ENCODE peak calls at places on chromosome 9, in eight cellular contexts. Q is AG04450; F is HCT116; M is tibial nerve; B is cardiac muscle cell; G is fibroblast of lung; Z is CD8-positive, alpha-beta memory T cell; Y is PC-3. P is an unnamed sample.

GRCh38 chr9:5442400-5443011 is 4.8 kb upstream of the PLGRKT start:
- DNase-seq in Q (no peak), F (no peak), M (no peak), B (peak; percentile 50), G (peak; percentile 50), Z (no peak), Y (peak; percentile 67), P (peak; percentile 58)

GRCh38 chr9:95197692-95198271 is 119.7 kb downstream of the FANCC start:
- DNase-seq in Q (no peak), F (no peak), M (no peak), B (no peak), G (peak; percentile 87), Z (no peak), Y (no peak), P (no peak)

GRCh38 chr9:130023147-130023787 is 19.7 kb downstream of the FNBP1 start:
- DNase-seq in Q (no peak), F (no peak), M (no peak), B (no peak), G (no peak), Z (no peak), Y (peak; percentile 85), P (no peak)

GRCh38 chr9:82961504-82962125 is 101.3 kb downstream of the RASEF start:
- DNase-seq in Q (peak; percentile 41), F (peak; percentile 61), M (peak; percentile 48), B (peak; percentile 92), G (peak; percentile 60), Z (no peak), Y (peak; percentile 83), P (peak; percentile 52)

GRCh38 chr9:74025402-74025894 is 471.7 kb upstream of the RORB start:
- DNase-seq in Q (no peak), F (no peak), M (no peak), B (no peak), G (peak; percentile 96), Z (no peak), Y (peak; percentile 27), P (no peak)

GRCh38 chr9:108180511-108180910 is 675.3 kb downstream of the ACTL7B start:
- DNase-seq in Q (no peak), F (no peak), M (peak; percentile 26), B (no peak), G (no peak), Z (no peak), Y (no peak), P (no peak)

GRCh38 chr9:106755727-106756126 is 107.2 kb upstream of the ZNF462 start:
- DNase-seq in Q (no peak), F (no peak), M (no peak), B (peak; percentile 23), G (no peak), Z (no peak), Y (no peak), P (no peak)

GRCh38 chr9:120563044-120563443 is 16.9 kb downstream of the CDK5RAP2 start:
- DNase-seq in Q (no peak), F (no peak), M (no peak), B (no peak), G (no peak), Z (no peak), Y (no peak), P (no peak)

GRCh38 chr9:107422189-107422802 is 67.3 kb downstream of the KLF4 start:
- DNase-seq in Q (no peak), F (peak; percentile 78), M (peak; percentile 44), B (peak; percentile 90), G (peak; percentile 45), Z (no peak), Y (peak; percentile 75), P (no peak)

GRCh38 chr9:91771027-91771426 is 179.0 kb downstream of the ROR2 start:
- DNase-seq in Q (peak; percentile 92), F (no peak), M (no peak), B (peak; percentile 56), G (peak; percentile 94), Z (no peak), Y (peak; percentile 6), P (no peak)

GRCh38 chr9:3746296-3747275 is 220.8 kb upstream of the RFX3 start:
- DNase-seq in Q (peak; percentile 41), F (peak; percentile 74), M (no peak), B (no peak), G (peak; percentile 94), Z (no peak), Y (peak; percentile 91), P (no peak)

GRCh38 chr9:137776306-137776995 is 101.1 kb upstream of the CACNA1B start:
- DNase-seq in Q (no peak), F (no peak), M (no peak), B (no peak), G (no peak), Z (no peak), Y (no peak), P (no peak)

GRCh38 chr9:38032266-38032830 is 36.7 kb downstream of the SHB start:
- DNase-seq in Q (no peak), F (no peak), M (no peak), B (no peak), G (no peak), Z (no peak), Y (peak; percentile 79), P (no peak)

GRCh38 chr9:38029923-38030638 is 38.9 kb downstream of the SHB start:
- DNase-seq in Q (no peak), F (no peak), M (no peak), B (no peak), G (no peak), Z (no peak), Y (no peak), P (no peak)

GRCh38 chr9:38027714-38028113 is 41.3 kb downstream of the SHB start:
- DNase-seq in Q (no peak), F (no peak), M (no peak), B (no peak), G (no peak), Z (no peak), Y (no peak), P (no peak)

GRCh38 chr9:38031594-38031993 is 37.4 kb downstream of the SHB start:
- DNase-seq in Q (no peak), F (no peak), M (no peak), B (no peak), G (no peak), Z (no peak), Y (peak; percentile 40), P (no peak)

GRCh38 chr9:38030658-38031057 is 38.4 kb downstream of the SHB start:
- DNase-seq in Q (no peak), F (no peak), M (no peak), B (no peak), G (no peak), Z (no peak), Y (no peak), P (no peak)
- H3K27ac ChIP-seq in Q (no peak overlapping the region), F (no peak overlapping the region), M (no peak overlapping the region), B (no peak overlapping the region), G (no peak overlapping the region), Z (no peak overlapping the region), Y (no peak overlapping the region), P (no peak overlapping the region)

GRCh38 chr9:61665330-61665751 is 475.5 kb downstream of the SPATA31A7 start:
- DNase-seq in Q (no peak), F (no peak), M (no peak), B (no peak), G (no peak), Z (no peak), Y (no peak), P (no peak)

GRCh38 chr9:61667559-61668121 is 477.8 kb downstream of the SPATA31A7 start:
- DNase-seq in Q (no peak), F (no peak), M (no peak), B (no peak), G (no peak), Z (no peak), Y (no peak), P (no peak)

GRCh38 chr9:61666310-61666709 is 476.5 kb downstream of the SPATA31A7 start:
- DNase-seq in Q (no peak), F (no peak), M (no peak), B (no peak), G (no peak), Z (no peak), Y (no peak), P (no peak)

GRCh38 chr9:61665829-61666228 is 476.0 kb downstream of the SPATA31A7 start:
- DNase-seq in Q (no peak), F (no peak), M (no peak), B (no peak), G (no peak), Z (no peak), Y (no peak), P (no peak)

DNA sequence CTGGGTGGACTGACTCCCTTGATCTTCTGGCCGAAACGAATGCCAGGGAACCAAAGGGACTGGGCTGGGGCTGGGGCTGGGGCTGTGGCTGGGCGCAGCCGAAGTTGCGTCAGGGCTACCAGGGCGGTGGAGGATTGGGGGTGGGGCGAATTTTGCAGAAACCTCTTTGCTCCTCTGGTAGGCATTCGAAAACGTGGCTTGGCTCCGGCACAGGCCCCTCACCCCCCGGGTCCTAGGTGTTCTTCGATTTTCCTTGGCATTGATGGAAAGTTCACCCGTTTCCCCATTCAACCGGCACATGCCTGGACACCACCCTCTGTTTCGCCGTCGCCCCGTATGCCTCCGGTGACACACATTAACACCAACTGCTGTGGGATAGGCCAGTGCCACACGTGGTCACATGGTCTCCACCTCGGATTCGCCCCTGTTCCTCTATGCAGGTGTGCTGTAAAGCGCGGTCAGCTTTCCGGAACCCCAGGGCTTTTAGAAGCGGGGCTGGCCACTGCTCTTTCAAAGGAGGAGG is 477.1 kb downstream of the SPATA31A7 start:
- DNase-seq in Q (no peak), F (no peak), M (no peak), B (no peak), G (no peak), Z (no peak), Y (no peak), P (no peak)
- H3K9me3 ChIP-seq in Q (peaks cover 72% of the 10 kb centered on the region), F (no peaks in the 10 kb centered on the region), M (no peaks in the 10 kb centered on the region), B (no peaks in the 10 kb centered on the region), G (no peaks in the 10 kb centered on the region), Z (no peaks in the 10 kb centered on the region), Y (no peaks in the 10 kb centered on the region), P (no peaks in the 10 kb centered on the region)

GRCh38 chr9:134381262-134381661 is 55.0 kb downstream of the RXRA start:
- DNase-seq in Q (no peak), F (no peak), M (no peak), B (no peak), G (no peak), Z (no peak), Y (no peak), P (no peak)

GRCh38 chr9:134382733-134383132 is 56.5 kb downstream of the RXRA start:
- DNase-seq in Q (no peak), F (no peak), M (no peak), B (no peak), G (no peak), Z (no peak), Y (no peak), P (no peak)

GRCh38 chr9:134379774-134380431 is 53.6 kb downstream of the RXRA start:
- DNase-seq in Q (no peak), F (peak; percentile 47), M (no peak), B (no peak), G (peak; percentile 67), Z (no peak), Y (peak; percentile 83), P (no peak)

GRCh38 chr9:134383148-134383547 is 56.9 kb downstream of the RXRA start:
- DNase-seq in Q (no peak), F (no peak), M (no peak), B (no peak), G (no peak), Z (no peak), Y (no peak), P (no peak)

GRCh38 chr9:134381671-134382505 is 55.6 kb downstream of the RXRA start:
- DNase-seq in Q (no peak), F (no peak), M (no peak), B (no peak), G (peak; percentile 54), Z (peak; percentile 44), Y (no peak), P (peak; percentile 54)
- H3K27ac ChIP-seq in Q (no peak overlapping the region), F (no peak overlapping the region), M (peak overlapping the region; percentile 96), B (no peak overlapping the region), G (no peak overlapping the region), Z (no peak overlapping the region), Y (no peak overlapping the region), P (peak overlapping the region; percentile 33)

GRCh38 chr9:122656378-122656777 is 1.0 kb downstream of the OR1B1 start:
- DNase-seq in Q (no peak), F (no peak), M (no peak), B (no peak), G (no peak), Z (no peak), Y (no peak), P (no peak)
- H3K9me3 ChIP-seq in Q (no peaks in the 10 kb centered on the region), F (no peaks in the 10 kb centered on the region), M (no peaks in the 10 kb centered on the region), B (peaks cover 4% of the 10 kb centered on the region), G (no peaks in the 10 kb centered on the region), Z (no peaks in the 10 kb centered on the region), Y (no peaks in the 10 kb centered on the region), P (no peaks in the 10 kb centered on the region)